ENCODE peak calls at places on chromosomes 4 and X, in five cellular contexts. C is HCT116; S is upper lobe of left lung; H is CD8-positive, alpha-beta T cell; N is brain microvascular endothelial cell. Y is an unnamed sample.

GRCh38 chr4:104490096-104490769 is 4.5 kb downstream of the CXXC4 start:
- DNase-seq in C (no peak), S (peak), H (no peak), N (no peak), Y (no peak)

GRCh38 chrX:132090370-132091152 is 37.3 kb downstream of the FRMD7 start:
- DNase-seq in C (no peak), S (no peak), H (no peak), N (no peak), Y (no peak)

GRCh38 chr4:109462802-109463201 is 29.2 kb downstream of the SEC24B start:
- DNase-seq in C (no peak), S (no peak), H (no peak), N (no peak), Y (no peak)

GRCh38 chr4:101019941-101020401 is 327.4 kb downstream of the PPP3CA start:
- DNase-seq in C (peak), S (no peak), H (no peak), N (no peak), Y (no peak)

GRCh38 chrX:130555757-130556156 is 154.0 kb downstream of the RBMX2 start:
- DNase-seq in C (no peak), S (no peak), H (no peak), N (no peak), Y (no peak)

GRCh38 chr4:89752932-89753598 is 83.9 kb downstream of the SNCA start:
- DNase-seq in C (no peak), S (no peak), H (no peak), N (peak), Y (peak)

GRCh38 chrX:66020578-66021406 is 19.1 kb downstream of the VSIG4 start:
- DNase-seq in C (no peak), S (no peak), H (no peak), N (no peak), Y (no peak)

GRCh38 chr4:158778712-158779111 is 9.9 kb downstream of the FNIP2 start:
- DNase-seq in C (no peak), S (peak), H (no peak), N (no peak), Y (no peak)

GRCh38 chrX:55907968-55908607 is 190.5 kb downstream of the RRAGB start:
- DNase-seq in C (peak), S (peak), H (peak), N (peak), Y (no peak)

GRCh38 chr4:1793496-1793840 is 375 bp downstream of the FGFR3 start:
- DNase-seq in C (no peak), S (no peak), H (peak), N (no peak), Y (no peak)

GRCh38 chr4:8568068-8568668 is 12.0 kb upstream of the GPR78 start:
- DNase-seq in C (no peak), S (no peak), H (no peak), N (peak), Y (no peak)

GRCh38 chr4:178976861-178977260 is 1534.6 kb upstream of the AGA start:
- DNase-seq in C (no peak), S (no peak), H (no peak), N (no peak), Y (no peak)

GRCh38 chr4:2247128-2248043 is 5.5 kb upstream of the HAUS3 start:
- DNase-seq in C (no peak), S (peak), H (no peak), N (no peak), Y (no peak)

GRCh38 chr4:110978761-110979160 is 355.9 kb upstream of the PITX2 start:
- DNase-seq in C (no peak), S (no peak), H (no peak), N (no peak), Y (no peak)

GRCh38 chr4:123217676-123218075 is 178.9 kb upstream of the SPRY1 start:
- DNase-seq in C (no peak), S (no peak), H (no peak), N (no peak), Y (no peak)

GRCh38 chr4:163109967-163110366 is 56.7 kb downstream of the NAF1 start:
- DNase-seq in C (no peak), S (no peak), H (no peak), N (no peak), Y (no peak)

GRCh38 chrX:134622056-134622812 is 36.0 kb downstream of the PLAC1 start:
- DNase-seq in C (peak), S (no peak), H (no peak), N (peak), Y (no peak)

GRCh38 chr4:155614111-155614762 is 52.4 kb upstream of the GUCY1A1 start:
- DNase-seq in C (no peak), S (no peak), H (no peak), N (peak), Y (no peak)

GRCh38 chr4:5970381-5971076 is 47.7 kb downstream of the C4orf50 start:
- DNase-seq in C (no peak), S (no peak), H (no peak), N (no peak), Y (no peak)

DNA sequence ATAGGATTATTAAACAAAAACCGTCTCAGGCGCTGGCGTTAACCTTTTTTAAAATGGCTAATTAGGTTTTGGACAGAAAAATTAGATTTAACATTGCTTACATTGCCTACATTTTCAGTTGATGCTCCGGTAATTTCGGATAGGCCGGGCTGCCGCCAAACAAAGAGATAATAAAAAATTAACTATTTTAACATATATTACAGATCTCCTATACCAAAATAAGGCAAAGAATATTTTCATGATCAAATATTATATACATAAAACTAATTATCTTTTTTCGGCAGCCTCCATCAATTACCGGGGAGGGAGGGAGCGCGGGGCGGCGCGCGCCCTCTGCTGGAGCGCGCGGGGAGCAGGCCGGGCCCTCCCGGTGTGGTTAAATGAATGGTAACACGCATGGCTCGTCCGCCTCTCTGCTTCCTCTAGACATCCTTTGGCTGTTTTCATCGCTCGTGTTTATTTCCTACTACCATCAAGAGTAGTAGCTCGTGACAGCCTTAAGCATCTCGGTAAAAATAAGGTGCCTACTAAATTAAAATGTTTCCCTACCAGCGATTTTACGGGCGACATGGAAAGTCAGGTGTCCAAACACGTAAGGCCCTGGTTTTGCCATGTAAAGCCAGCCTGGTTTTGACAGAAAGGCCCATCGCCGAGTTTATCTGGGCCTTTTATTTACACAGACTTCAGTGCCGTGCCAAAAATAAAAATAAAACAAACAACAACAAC is 52.4 kb upstream of the TMEM33 start:
- DNase-seq in C (no peak), S (peak), H (peak), N (peak), Y (no peak)
- TF ChIP-seq CTCF in C (peak), S (peak), H (peak), N (peak), Y (peak)

GRCh38 chr4:125365731-125366130 is 51.0 kb downstream of the FAT4 start:
- DNase-seq in C (no peak), S (no peak), H (no peak), N (no peak), Y (no peak)
- H3K27ac ChIP-seq in C (no peak), S (no peak), H (no peak), N (no peak), Y (no peak)

DNA sequence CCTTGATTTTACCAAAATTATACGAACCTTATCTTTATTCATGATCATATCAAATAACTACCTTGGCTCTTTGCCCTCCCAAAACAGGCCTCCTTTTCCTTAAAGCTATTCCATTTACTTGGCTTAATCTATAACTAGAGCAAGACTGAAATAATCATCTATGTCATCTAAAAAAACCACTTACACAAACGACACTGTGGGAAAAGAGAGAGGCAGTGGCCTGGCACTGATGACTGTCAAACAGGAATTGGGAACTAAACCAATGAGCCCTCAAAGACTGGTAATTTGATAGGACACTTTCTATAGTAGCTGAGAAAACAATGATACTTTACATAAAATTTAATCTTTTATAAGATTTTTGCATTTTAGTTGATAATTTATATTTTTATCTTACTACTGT is 11.7 kb upstream of the PTPN13 start:
- DNase-seq in C (no peak), S (no peak), H (no peak), N (no peak), Y (no peak)
- H3K4me3 ChIP-seq in C (no peak), S (no peak), H (no peak), N (no peak), Y (peak)

GRCh38 chrX:41868392-41868977 is 54.9 kb downstream of the CASK start:
- DNase-seq in C (no peak), S (no peak), H (no peak), N (no peak), Y (no peak)
- TF ChIP-seq CTCF in C (no peak), S (no peak), H (no peak), N (no peak), Y (no peak)

GRCh38 chr4:9970399-9971011 is 50.8 kb downstream of the SLC2A9 start:
- DNase-seq in C (no peak), S (no peak), H (no peak), N (no peak), Y (no peak)
- H3K27ac ChIP-seq in C (no peak), S (no peak), H (no peak), N (no peak), Y (no peak)

GRCh38 chrX:116241001-116241400 is 70.5 kb downstream of the AGTR2 start:
- DNase-seq in C (no peak), S (no peak), H (no peak), N (no peak), Y (no peak)

GRCh38 chrX:116240446-116240845 is 69.9 kb downstream of the AGTR2 start:
- DNase-seq in C (no peak), S (no peak), H (no peak), N (no peak), Y (no peak)

GRCh38 chrX:116238866-116239265 is 68.3 kb downstream of the AGTR2 start:
- DNase-seq in C (no peak), S (no peak), H (no peak), N (no peak), Y (no peak)

GRCh38 chrX:116238093-116238492 is 67.5 kb downstream of the AGTR2 start:
- DNase-seq in C (no peak), S (no peak), H (no peak), N (no peak), Y (no peak)

GRCh38 chrX:116239944-116240391 is 69.4 kb downstream of the AGTR2 start:
- DNase-seq in C (no peak), S (no peak), H (no peak), N (no peak), Y (no peak)
- H3K4me3 ChIP-seq in C (no peak), S (no peak), H (no peak), N (no peak), Y (no peak)

DNA sequence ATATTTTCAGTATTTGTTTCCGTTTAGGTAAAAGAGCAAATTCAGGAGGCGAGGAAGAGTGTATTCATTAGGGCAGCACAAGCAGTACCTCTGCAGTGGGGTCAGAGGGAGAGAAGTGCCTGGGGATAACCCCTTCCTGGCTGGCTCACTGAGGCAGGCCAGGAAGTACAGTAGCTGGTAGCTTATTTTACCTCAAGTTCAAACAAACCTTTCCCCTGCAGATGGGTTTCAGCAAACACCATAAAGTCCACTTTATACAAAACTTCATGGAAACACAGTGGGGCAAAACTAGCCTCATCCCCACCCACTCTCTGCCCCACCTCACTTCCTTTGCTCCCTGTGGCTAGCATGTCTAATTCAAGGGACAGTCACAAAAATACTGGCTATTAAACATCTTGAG is 29.5 kb downstream of the MEPE start:
- DNase-seq in C (no peak), S (no peak), H (no peak), N (no peak), Y (no peak)
- TF ChIP-seq CTCF in C (no peak), S (no peak), H (no peak), N (no peak), Y (no peak)

Y was measured in vagina.